ENCODE peak calls at places on chromosomes 7 and 10, in six cellular contexts. One of them, this sample, is unnamed.

GRCh38 chr7:7869036-7869435 is 99.6 kb upstream of the GLCCI1 start:
- DNase-seq in AG04450: no peak
- DNase-seq in type B pancreatic cell: no peak
- DNase-seq in foreskin fibroblast: no peak
- DNase-seq in fibroblast of the aortic adventitia: peak
- DNase-seq in cardiac muscle cell: no peak
- DNase-seq in this sample: no peak

GRCh38 chr10:133476641-133476990 is 22.9 kb downstream of the SCART1 start:
- DNase-seq in AG04450: no peak
- DNase-seq in type B pancreatic cell: no peak
- DNase-seq in foreskin fibroblast: no peak
- DNase-seq in fibroblast of the aortic adventitia: no peak
- DNase-seq in cardiac muscle cell: no peak
- DNase-seq in this sample: no peak

GRCh38 chr10:80272793-80273522 is 16.5 kb downstream of the MAT1A start:
- DNase-seq in AG04450: no peak
- DNase-seq in type B pancreatic cell: no peak
- DNase-seq in foreskin fibroblast: no peak
- DNase-seq in fibroblast of the aortic adventitia: peak
- DNase-seq in cardiac muscle cell: no peak
- DNase-seq in this sample: no peak

GRCh38 chr10:78420946-78421732 is 387.5 kb downstream of the RPS24 start:
- DNase-seq in AG04450: no peak
- DNase-seq in type B pancreatic cell: no peak
- DNase-seq in foreskin fibroblast: no peak
- DNase-seq in fibroblast of the aortic adventitia: no peak
- DNase-seq in cardiac muscle cell: no peak
- DNase-seq in this sample: no peak

GRCh38 chr10:132868995-132869394 is 73.4 kb downstream of the CFAP46 start:
- DNase-seq in AG04450: no peak
- DNase-seq in type B pancreatic cell: peak
- DNase-seq in foreskin fibroblast: no peak
- DNase-seq in fibroblast of the aortic adventitia: no peak
- DNase-seq in cardiac muscle cell: no peak
- DNase-seq in this sample: no peak

GRCh38 chr10:79244841-79245504 is 102.3 kb upstream of the PPIF start:
- DNase-seq in AG04450: no peak
- DNase-seq in type B pancreatic cell: no peak
- DNase-seq in foreskin fibroblast: no peak
- DNase-seq in fibroblast of the aortic adventitia: peak
- DNase-seq in cardiac muscle cell: no peak
- DNase-seq in this sample: no peak

GRCh38 chr7:92717982-92718716 is 118.2 kb downstream of the CDK6 start:
- DNase-seq in AG04450: no peak
- DNase-seq in type B pancreatic cell: no peak
- DNase-seq in foreskin fibroblast: no peak
- DNase-seq in fibroblast of the aortic adventitia: peak
- DNase-seq in cardiac muscle cell: peak
- DNase-seq in this sample: no peak

GRCh38 chr10:51397695-51398094 is 301.7 kb downstream of the CSTF2T start:
- DNase-seq in AG04450: no peak
- DNase-seq in type B pancreatic cell: no peak
- DNase-seq in foreskin fibroblast: peak
- DNase-seq in fibroblast of the aortic adventitia: peak
- DNase-seq in cardiac muscle cell: peak
- DNase-seq in this sample: peak

GRCh38 chr7:134420509-134421125 is 38.3 kb downstream of the AKR1B1 start:
- DNase-seq in AG04450: peak
- DNase-seq in type B pancreatic cell: no peak
- DNase-seq in foreskin fibroblast: peak
- DNase-seq in fibroblast of the aortic adventitia: peak
- DNase-seq in cardiac muscle cell: peak
- DNase-seq in this sample: peak

GRCh38 chr10:90308223-90308622 is 549.6 kb downstream of the HTR7 start:
- DNase-seq in AG04450: peak
- DNase-seq in type B pancreatic cell: no peak
- DNase-seq in foreskin fibroblast: no peak
- DNase-seq in fibroblast of the aortic adventitia: peak
- DNase-seq in cardiac muscle cell: peak
- DNase-seq in this sample: no peak

GRCh38 chr7:295155-296154 is 5.5 kb downstream of the FOXL3 start:
- DNase-seq in AG04450: no peak
- DNase-seq in type B pancreatic cell: no peak
- DNase-seq in foreskin fibroblast: no peak
- DNase-seq in fibroblast of the aortic adventitia: no peak
- DNase-seq in cardiac muscle cell: no peak
- DNase-seq in this sample: no peak

GRCh38 chr10:11757452-11757819 is 15.3 kb downstream of the ECHDC3 start:
- DNase-seq in AG04450: peak
- DNase-seq in type B pancreatic cell: no peak
- DNase-seq in foreskin fibroblast: peak
- DNase-seq in fibroblast of the aortic adventitia: peak
- DNase-seq in cardiac muscle cell: peak
- DNase-seq in this sample: peak

GRCh38 chr10:75477681-75478080 is 46.3 kb downstream of the LRMDA start:
- DNase-seq in AG04450: no peak
- DNase-seq in type B pancreatic cell: no peak
- DNase-seq in foreskin fibroblast: no peak
- DNase-seq in fibroblast of the aortic adventitia: no peak
- DNase-seq in cardiac muscle cell: no peak
- DNase-seq in this sample: no peak

GRCh38 chr10:74150151-74151056 is at the start of gene AP3M1:
- DNase-seq in AG04450: no peak
- DNase-seq in type B pancreatic cell: peak
- DNase-seq in foreskin fibroblast: no peak
- DNase-seq in fibroblast of the aortic adventitia: no peak
- DNase-seq in cardiac muscle cell: no peak
- DNase-seq in this sample: no peak

GRCh38 chr10:95467162-95467599 is 94.0 kb downstream of the SORBS1 start:
- DNase-seq in AG04450: no peak
- DNase-seq in type B pancreatic cell: peak
- DNase-seq in foreskin fibroblast: no peak
- DNase-seq in fibroblast of the aortic adventitia: no peak
- DNase-seq in cardiac muscle cell: peak
- DNase-seq in this sample: no peak

GRCh38 chr10:47230957-47231356 is 69.0 kb upstream of the GDF10 start:
- DNase-seq in AG04450: no peak
- DNase-seq in type B pancreatic cell: no peak
- DNase-seq in foreskin fibroblast: no peak
- DNase-seq in fibroblast of the aortic adventitia: no peak
- DNase-seq in cardiac muscle cell: no peak
- DNase-seq in this sample: no peak

GRCh38 chr7:23662983-23663313 is 17.1 kb upstream of the FAM221A start:
- DNase-seq in AG04450: no peak
- DNase-seq in type B pancreatic cell: no peak
- DNase-seq in foreskin fibroblast: no peak
- DNase-seq in fibroblast of the aortic adventitia: no peak
- DNase-seq in cardiac muscle cell: no peak
- DNase-seq in this sample: no peak

GRCh38 chr7:67843001-67843400 is 846.4 kb downstream of the TYW1 start:
- DNase-seq in AG04450: no peak
- DNase-seq in type B pancreatic cell: no peak
- DNase-seq in foreskin fibroblast: no peak
- DNase-seq in fibroblast of the aortic adventitia: no peak
- DNase-seq in cardiac muscle cell: no peak
- DNase-seq in this sample: no peak

GRCh38 chr10:5504146-5505072 is 5.0 kb upstream of the CALML5 start:
- DNase-seq in AG04450: no peak
- DNase-seq in type B pancreatic cell: no peak
- DNase-seq in foreskin fibroblast: no peak
- DNase-seq in fibroblast of the aortic adventitia: no peak
- DNase-seq in cardiac muscle cell: no peak
- DNase-seq in this sample: no peak
- TF ChIP-seq CTCF in AG04450: no peak
- TF ChIP-seq CTCF in type B pancreatic cell: no peak
- TF ChIP-seq CTCF in foreskin fibroblast: no peak
- TF ChIP-seq CTCF in fibroblast of the aortic adventitia: no peak
- TF ChIP-seq CTCF in cardiac muscle cell: no peak
- TF ChIP-seq CTCF in this sample: no peak

GRCh38 chr10:87816163-87816841 is 1.7 kb downstream of the ATAD1 start:
- DNase-seq in AG04450: no peak
- DNase-seq in type B pancreatic cell: no peak
- DNase-seq in foreskin fibroblast: no peak
- DNase-seq in fibroblast of the aortic adventitia: peak
- DNase-seq in cardiac muscle cell: no peak
- DNase-seq in this sample: no peak
- TF ChIP-seq CTCF in AG04450: peak
- TF ChIP-seq CTCF in type B pancreatic cell: peak
- TF ChIP-seq CTCF in foreskin fibroblast: no peak
- TF ChIP-seq CTCF in fibroblast of the aortic adventitia: no peak
- TF ChIP-seq CTCF in cardiac muscle cell: no peak
- TF ChIP-seq CTCF in this sample: no peak

GRCh38 chr7:85525661-85526060 is 338.8 kb upstream of the SEMA3D start:
- DNase-seq in AG04450: no peak
- DNase-seq in type B pancreatic cell: no peak
- DNase-seq in foreskin fibroblast: no peak
- DNase-seq in fibroblast of the aortic adventitia: no peak
- DNase-seq in cardiac muscle cell: no peak
- DNase-seq in this sample: no peak

GRCh38 chr7:85516675-85517074 is 329.8 kb upstream of the SEMA3D start:
- DNase-seq in AG04450: no peak
- DNase-seq in type B pancreatic cell: no peak
- DNase-seq in foreskin fibroblast: peak
- DNase-seq in fibroblast of the aortic adventitia: peak
- DNase-seq in cardiac muscle cell: peak
- DNase-seq in this sample: no peak

GRCh38 chr7:85521108-85521694 is 334.3 kb upstream of the SEMA3D start:
- DNase-seq in AG04450: peak
- DNase-seq in type B pancreatic cell: no peak
- DNase-seq in foreskin fibroblast: no peak
- DNase-seq in fibroblast of the aortic adventitia: peak
- DNase-seq in cardiac muscle cell: peak
- DNase-seq in this sample: no peak

GRCh38 chr7:85522070-85522469 is 335.2 kb upstream of the SEMA3D start:
- DNase-seq in AG04450: no peak
- DNase-seq in type B pancreatic cell: no peak
- DNase-seq in foreskin fibroblast: no peak
- DNase-seq in fibroblast of the aortic adventitia: no peak
- DNase-seq in cardiac muscle cell: no peak
- DNase-seq in this sample: no peak
- TF ChIP-seq CTCF in AG04450: no peak
- TF ChIP-seq CTCF in type B pancreatic cell: no peak
- TF ChIP-seq CTCF in foreskin fibroblast: no peak
- TF ChIP-seq CTCF in fibroblast of the aortic adventitia: no peak
- TF ChIP-seq CTCF in cardiac muscle cell: no peak
- TF ChIP-seq CTCF in this sample: no peak

DNA sequence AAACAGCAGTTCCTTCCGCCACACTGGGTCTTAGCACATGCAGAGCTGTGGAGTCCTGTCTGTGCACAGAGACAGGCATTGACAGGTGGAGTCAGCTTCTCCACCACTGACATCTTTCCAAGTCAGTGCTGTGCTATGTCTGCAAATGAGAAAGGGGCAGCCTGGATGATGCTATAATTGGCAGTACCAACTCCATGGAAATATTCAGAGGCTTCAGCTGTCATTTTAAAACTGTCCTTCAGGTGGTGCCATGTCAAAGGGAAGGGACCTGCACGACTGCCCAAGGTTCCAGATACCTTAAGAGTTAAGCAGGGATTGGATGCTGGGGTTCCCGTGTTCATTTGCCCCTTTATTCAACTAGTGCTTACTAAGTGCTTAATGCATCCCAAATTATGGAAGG is 258.0 kb upstream of the PRKCQ start:
- DNase-seq in AG04450: no peak
- DNase-seq in type B pancreatic cell: no peak
- DNase-seq in foreskin fibroblast: no peak
- DNase-seq in fibroblast of the aortic adventitia: no peak
- DNase-seq in cardiac muscle cell: no peak
- DNase-seq in this sample: no peak
- TF ChIP-seq CTCF in AG04450: no peak
- TF ChIP-seq CTCF in type B pancreatic cell: peak
- TF ChIP-seq CTCF in foreskin fibroblast: no peak
- TF ChIP-seq CTCF in fibroblast of the aortic adventitia: no peak
- TF ChIP-seq CTCF in cardiac muscle cell: no peak
- TF ChIP-seq CTCF in this sample: no peak

GRCh38 chr7:129571201-129571600 is 40.3 kb upstream of the NRF1 start:
- DNase-seq in AG04450: no peak
- DNase-seq in type B pancreatic cell: no peak
- DNase-seq in foreskin fibroblast: no peak
- DNase-seq in fibroblast of the aortic adventitia: no peak
- DNase-seq in cardiac muscle cell: no peak
- DNase-seq in this sample: no peak

GRCh38 chr7:129568240-129568639 is 43.3 kb upstream of the NRF1 start:
- DNase-seq in AG04450: no peak
- DNase-seq in type B pancreatic cell: no peak
- DNase-seq in foreskin fibroblast: no peak
- DNase-seq in fibroblast of the aortic adventitia: no peak
- DNase-seq in cardiac muscle cell: no peak
- DNase-seq in this sample: no peak

GRCh38 chr7:129569811-129570215 is 41.7 kb upstream of the NRF1 start:
- DNase-seq in AG04450: peak
- DNase-seq in type B pancreatic cell: no peak
- DNase-seq in foreskin fibroblast: peak
- DNase-seq in fibroblast of the aortic adventitia: peak
- DNase-seq in cardiac muscle cell: peak
- DNase-seq in this sample: peak

GRCh38 chr7:129569326-129569725 is 42.2 kb upstream of the NRF1 start:
- DNase-seq in AG04450: no peak
- DNase-seq in type B pancreatic cell: no peak
- DNase-seq in foreskin fibroblast: no peak
- DNase-seq in fibroblast of the aortic adventitia: no peak
- DNase-seq in cardiac muscle cell: no peak
- DNase-seq in this sample: no peak

GRCh38 chr7:129567377-129567776 is 44.1 kb upstream of the NRF1 start:
- DNase-seq in AG04450: no peak
- DNase-seq in type B pancreatic cell: no peak
- DNase-seq in foreskin fibroblast: no peak
- DNase-seq in fibroblast of the aortic adventitia: no peak
- DNase-seq in cardiac muscle cell: no peak
- DNase-seq in this sample: no peak
- TF ChIP-seq CTCF in AG04450: no peak
- TF ChIP-seq CTCF in type B pancreatic cell: no peak
- TF ChIP-seq CTCF in foreskin fibroblast: no peak
- TF ChIP-seq CTCF in fibroblast of the aortic adventitia: no peak
- TF ChIP-seq CTCF in cardiac muscle cell: no peak
- TF ChIP-seq CTCF in this sample: no peak